ENCODE peak calls at places on chromosome 20, in eight cellular contexts. O is cardiac muscle cell; T is OCI-LY7; X is fibroblast of mammary gland; Q is HepG2; Z is CD8-positive, alpha-beta memory T cell; D is mammary epithelial cell; H is uterus. V is an unnamed sample.

GRCh38 chr20:24742989-24743388 is 206.1 kb upstream of the CST7 start:
- DNase-seq in X (no peak), O (no peak), Z (no peak), T (no peak), H (no peak), D (no peak), Q (no peak), V (no peak)

GRCh38 chr20:507006-507758 is 36.4 kb downstream of the CSNK2A1 start:
- DNase-seq in Z (no peak), X (no peak), H (no peak), Q (no peak), T (no peak), D (no peak), O (no peak), V (no peak)

GRCh38 chr20:38833857-38834164 is 28.3 kb downstream of the PPP1R16B start:
- DNase-seq in X (no peak), Q (no peak), H (no peak), Z (no peak), D (no peak), O (no peak), T (peak; percentile 39), V (no peak)

GRCh38 chr20:48155231-48155630 is 369.9 kb upstream of the SULF2 start:
- DNase-seq in H (no peak), X (no peak), D (no peak), T (no peak), Z (no peak), Q (no peak), O (no peak), V (no peak)

GRCh38 chr20:35111141-35111888 is 18.7 kb upstream of the TRPC4AP start:
- DNase-seq in X (peak; percentile 91), O (no peak), D (peak; percentile 91), T (no peak), Z (no peak), Q (no peak), H (no peak), V (no peak)

GRCh38 chr20:47232518-47232917 is 124.0 kb downstream of the ZMYND8 start:
- DNase-seq in Z (no peak), Q (peak; percentile 67), D (no peak), H (no peak), X (no peak), O (no peak), T (no peak), V (no peak)

GRCh38 chr20:21767739-21768223 is 62.3 kb downstream of the PAX1 start:
- DNase-seq in O (peak; percentile 61), Q (peak; percentile 86), T (no peak), X (no peak), Z (no peak), H (no peak), D (no peak), V (no peak)

GRCh38 chr20:23114018-23114417 is 27.9 kb upstream of the CD93 start:
- DNase-seq in O (no peak), D (no peak), Z (no peak), X (no peak), T (no peak), Q (no peak), H (no peak), V (no peak)

GRCh38 chr20:58721951-58722371 is 29.4 kb downstream of the NPEPL1 start:
- DNase-seq in H (peak; percentile 8), T (no peak), D (no peak), Z (no peak), X (no peak), Q (no peak), O (no peak), V (peak; percentile 70)

GRCh38 chr20:22904411-22904810 is 130.7 kb upstream of the SSTR4 start:
- DNase-seq in O (no peak), H (no peak), Z (no peak), D (no peak), Q (no peak), X (peak; percentile 74), T (no peak), V (no peak)

GRCh38 chr20:9021699-9022098 is 47.2 kb upstream of the PLCB4 start:
- DNase-seq in X (no peak), H (no peak), O (no peak), D (peak; percentile 45), T (no peak), Q (no peak), Z (no peak), V (no peak)

GRCh38 chr20:53843645-53844044 is 226.7 kb downstream of the BCAS1 start:
- DNase-seq in O (no peak), X (no peak), H (no peak), T (no peak), Q (no peak), Z (no peak), D (no peak), V (no peak)

GRCh38 chr20:1802385-1803215 is 92.6 kb upstream of the SIRPA start:
- DNase-seq in X (peak; percentile 66), O (peak; percentile 78), Q (peak; percentile 67), D (peak; percentile 52), H (no peak), Z (no peak), T (peak; percentile 52), V (no peak)

GRCh38 chr20:32672315-32672981 is 1.3 kb downstream of the C20orf203 start:
- DNase-seq in Z (no peak), X (no peak), O (no peak), T (peak; percentile 70), H (no peak), Q (no peak), D (no peak), V (no peak)

GRCh38 chr20:22717466-22717865 is 133.1 kb upstream of the FOXA2 start:
- DNase-seq in D (no peak), Z (no peak), H (no peak), T (no peak), O (peak; percentile 54), X (no peak), Q (no peak), V (no peak)

GRCh38 chr20:35743693-35744491 is 1.8 kb upstream of the RBM39 start:
- DNase-seq in Q (peak; percentile 79), D (no peak), T (peak; percentile 26), H (no peak), X (no peak), Z (no peak), O (no peak), V (no peak)

DNA sequence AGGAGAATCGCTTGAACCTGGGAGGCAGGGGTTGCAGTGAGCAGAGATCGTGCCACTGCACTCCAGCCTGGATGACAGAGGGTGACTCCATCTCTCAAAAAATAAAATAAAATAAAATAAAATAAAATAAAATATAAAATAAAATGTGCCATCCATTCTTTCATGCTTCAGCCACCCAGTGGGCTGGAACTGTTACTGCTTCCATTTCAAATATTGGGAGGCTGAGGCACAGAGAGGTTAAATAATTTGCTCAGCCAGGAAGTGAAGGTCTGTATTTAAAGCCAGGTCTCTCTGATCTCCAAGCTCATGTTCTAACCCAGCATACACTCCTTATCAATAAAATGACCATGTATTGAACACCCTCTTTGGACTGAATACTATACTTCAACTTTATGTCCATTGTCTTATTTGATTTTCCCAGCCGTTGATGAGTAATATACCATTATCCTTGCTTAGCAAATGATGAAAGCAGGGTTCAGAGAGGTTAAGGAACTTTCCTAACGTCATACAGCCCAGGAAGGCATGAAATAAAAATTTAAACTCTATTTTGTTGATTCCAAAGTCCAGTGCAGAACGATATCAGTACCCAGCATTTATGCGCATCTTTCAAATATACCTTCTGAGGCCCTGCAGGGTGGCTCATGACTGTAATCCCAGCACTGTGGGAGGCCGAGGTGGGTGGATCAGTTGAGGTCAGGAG is 25.8 kb upstream of the SLC9A8 start:
- DNase-seq in Z (no peak), H (no peak), Q (no peak), D (no peak), O (no peak), X (no peak), T (peak; percentile 40), V (no peak)
- H3K4me3 ChIP-seq in Z (no peak overlapping the region), H (no peak overlapping the region), Q (no peak overlapping the region), D (no peak overlapping the region), O (no peak overlapping the region), X (no peak overlapping the region), T (no peak overlapping the region), V (no peak overlapping the region)

GRCh38 chr20:59937150-59937549 is 3.0 kb downstream of the PPP1R3D start:
- DNase-seq in X (no peak), O (no peak), Z (no peak), D (no peak), H (no peak), Q (no peak), T (no peak), V (no peak)

GRCh38 chr20:59938696-59939051 is 1.4 kb downstream of the PPP1R3D start:
- DNase-seq in X (peak; percentile 60), H (peak; percentile 23), T (no peak), Q (no peak), D (peak; percentile 11), Z (no peak), O (no peak), V (no peak)

GRCh38 chr20:59938221-59938620 is 1.9 kb downstream of the PPP1R3D start:
- DNase-seq in O (no peak), H (no peak), T (no peak), D (peak; percentile 33), X (peak; percentile 55), Z (no peak), Q (no peak), V (no peak)

GRCh38 chr20:59935457-59936185 is 2.2 kb upstream of the SYCP2 start:
- DNase-seq in Z (no peak), H (no peak), Q (no peak), X (no peak), D (no peak), T (no peak), O (no peak), V (no peak)

GRCh38 chr20:59936409-59936808 is 3.0 kb upstream of the SYCP2 start:
- DNase-seq in Z (no peak), Q (no peak), D (no peak), O (no peak), X (no peak), H (no peak), T (no peak), V (no peak)
- H3K4me3 ChIP-seq in Z (no peak overlapping the region), Q (no peak overlapping the region), D (no peak overlapping the region), O (no peak overlapping the region), X (no peak overlapping the region), H (no peak overlapping the region), T (no peak overlapping the region), V (no peak overlapping the region)

DNA sequence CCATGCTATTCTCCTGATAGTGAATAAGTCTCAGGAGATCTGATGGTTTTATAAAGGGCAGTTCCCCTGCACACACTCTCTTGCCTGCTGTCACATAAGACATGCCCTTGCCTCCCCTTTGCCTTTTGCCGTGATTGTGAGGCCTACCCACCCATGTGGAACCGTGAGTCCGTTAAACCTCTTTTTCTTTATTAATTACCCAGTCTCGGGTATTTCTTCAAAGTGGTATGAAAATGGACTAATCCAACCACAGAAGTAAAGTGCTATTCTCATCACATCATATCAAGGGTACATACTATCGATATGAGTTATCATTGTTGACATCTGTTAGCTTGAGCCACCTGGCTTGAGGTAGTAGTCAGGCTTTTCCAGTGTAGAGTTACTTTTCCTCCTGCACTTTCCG is 2.3 kb downstream of the MANBAL start:
- DNase-seq in O (no peak), H (no peak), Z (no peak), X (no peak), Q (no peak), D (no peak), T (no peak), V (no peak)
- H3K4me3 ChIP-seq in O (no peak overlapping the region), H (no peak overlapping the region), Z (no peak overlapping the region), X (no peak overlapping the region), Q (no peak overlapping the region), D (no peak overlapping the region), T (peak overlapping the region; percentile 89), V (no peak overlapping the region)

DNA sequence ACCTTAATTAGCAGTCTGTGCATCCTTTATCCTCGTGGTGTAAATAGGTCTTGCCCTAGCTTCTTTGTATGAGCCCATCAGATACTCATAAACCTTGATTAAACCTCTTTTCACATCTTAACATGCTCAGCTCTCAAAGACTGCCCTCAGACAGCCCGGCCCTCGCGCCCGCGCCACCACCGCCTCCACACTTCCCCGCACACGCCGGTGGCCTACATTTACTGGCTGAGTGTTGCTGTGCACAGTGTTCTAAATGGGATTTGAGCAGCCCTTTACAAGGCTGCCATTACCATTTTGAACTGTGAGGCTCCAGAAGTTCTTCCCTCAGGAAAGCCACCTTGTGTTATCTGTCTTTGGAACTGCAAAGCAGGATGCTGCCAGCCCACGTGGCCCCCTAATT is 63.0 kb upstream of the INSM1 start:
- DNase-seq in D (no peak), Z (no peak), H (no peak), Q (no peak), O (no peak), X (no peak), T (no peak), V (no peak)
- H3K4me3 ChIP-seq in D (no peak overlapping the region), Z (no peak overlapping the region), H (no peak overlapping the region), Q (no peak overlapping the region), O (no peak overlapping the region), X (no peak overlapping the region), T (no peak overlapping the region), V (no peak overlapping the region)

V was measured in coronary artery.